ENCODE peak calls at places on chromosomes 13 and 19, in six cellular contexts. W is psoas muscle; I is ACHN; L is T1000; Q is GM12865; M is stimulated activated CD8-positive, alpha-beta memory T cell treated with anti-CD3 and anti-CD28 coated beads, Interleukin-15, amount 100 ng/mL, for 1 hour. J is an unnamed sample.

GRCh38 chr19:52936958-52937334 is 13.7 kb upstream of the ZNF888 start:
- DNase-seq in I (no peak), Q (no peak), W (no peak), M (no peak), L (no peak), J (peak)

GRCh38 chr13:44848956-44849748 is 140.1 kb downstream of the NUFIP1 start:
- DNase-seq in I (no peak), Q (no peak), W (no peak), L (no peak), M (no peak), J (no peak)

GRCh38 chr19:6216996-6217751 is 62.6 kb downstream of the MLLT1 start:
- DNase-seq in I (no peak), Q (no peak), L (no peak), W (no peak), M (no peak), J (peak)

GRCh38 chr19:48493718-48494515 is 17.7 kb downstream of the LMTK3 start:
- DNase-seq in W (no peak), L (no peak), M (no peak), I (no peak), Q (no peak), J (no peak)

GRCh38 chr13:24328145-24328544 is 18.8 kb downstream of the C1QTNF9 start:
- DNase-seq in I (no peak), M (no peak), Q (no peak), L (no peak), W (no peak), J (no peak)

GRCh38 chr19:31448221-31448657 is 99.0 kb upstream of the TSHZ3 start:
- DNase-seq in L (peak), M (no peak), W (peak), I (no peak), Q (no peak), J (peak)

GRCh38 chr19:4606921-4607678 is 32.2 kb upstream of the TNFAIP8L1 start:
- DNase-seq in Q (no peak), W (peak), L (no peak), I (no peak), M (no peak), J (peak)

GRCh38 chr19:8367327-8368001 is 3.5 kb downstream of the ANGPTL4 start:
- DNase-seq in I (peak), M (no peak), L (peak), Q (no peak), W (peak), J (peak)

GRCh38 chr19:19224150-19224851 is 12.5 kb downstream of the NCAN start:
- DNase-seq in M (no peak), L (no peak), W (no peak), I (no peak), Q (no peak), J (no peak)

GRCh38 chr13:111090169-111090568 is 24.9 kb upstream of the ARHGEF7 start:
- DNase-seq in W (no peak), L (no peak), M (no peak), Q (no peak), I (no peak), J (no peak)

GRCh38 chr19:40236026-40236355 is 9.5 kb upstream of the CCNP start:
- DNase-seq in I (no peak), L (no peak), M (no peak), Q (no peak), W (no peak), J (no peak)

GRCh38 chr13:108168929-108169328 is 46.4 kb downstream of the LIG4 start:
- DNase-seq in M (no peak), W (no peak), Q (no peak), L (no peak), I (no peak), J (no peak)

GRCh38 chr19:57267294-57267693 is 13.0 kb upstream of the ZNF460 start:
- DNase-seq in W (no peak), M (no peak), Q (no peak), L (no peak), I (no peak), J (no peak)

GRCh38 chr13:99386911-99387788 is 80.0 kb upstream of the GPR183 start:
- DNase-seq in I (peak), Q (peak), L (no peak), M (peak), W (peak), J (peak)

GRCh38 chr13:48560657-48561337 is 27.9 kb upstream of the RCBTB2 start:
- DNase-seq in Q (no peak), L (no peak), I (no peak), M (no peak), W (no peak), J (no peak)

GRCh38 chr19:16197622-16198362 is at the start of gene AP1M1:
- DNase-seq in M (peak), W (peak), L (peak), I (peak), Q (peak), J (peak)

GRCh38 chr13:31598990-31599389 is 140.3 kb upstream of the RXFP2 start:
- DNase-seq in W (no peak), I (no peak), M (no peak), L (no peak), Q (no peak), J (no peak)

GRCh38 chr19:47438793-47439220 is 19.5 kb upstream of the MEIS3 start:
- DNase-seq in W (no peak), M (no peak), I (no peak), L (no peak), Q (no peak), J (peak)

GRCh38 chr19:33905937-33906577 is 109.4 kb downstream of the KCTD15 start:
- DNase-seq in Q (peak), W (peak), I (no peak), M (no peak), L (no peak), J (no peak)

GRCh38 chr19:30780456-30780855 is 408.3 kb downstream of the ZNF536 start:
- DNase-seq in L (no peak), Q (no peak), W (no peak), M (no peak), I (no peak), J (no peak)

GRCh38 chr13:51785592-51786424 is 18.2 kb downstream of the DHRS12 start:
- DNase-seq in L (no peak), M (no peak), I (no peak), Q (no peak), W (peak), J (peak)

GRCh38 chr13:113417836-113418721 is 35.2 kb downstream of the ADPRHL1 start:
- DNase-seq in W (no peak), L (no peak), M (no peak), I (no peak), Q (no peak), J (no peak)

GRCh38 chr13:34372581-34372980 is 554.6 kb downstream of the RFC3 start:
- DNase-seq in M (no peak), W (no peak), L (no peak), Q (peak), I (no peak), J (no peak)

GRCh38 chr19:12913871-12914690 is 5.0 kb downstream of the SYCE2 start:
- DNase-seq in Q (no peak), L (no peak), I (no peak), M (no peak), W (no peak), J (peak)

GRCh38 chr13:93708323-93709075 is 481.9 kb downstream of the GPC6 start:
- DNase-seq in W (no peak), L (no peak), I (no peak), M (no peak), Q (no peak), J (no peak)

GRCh38 chr19:14138576-14139265 is 2.3 kb upstream of the ASF1B start:
- DNase-seq in M (no peak), L (no peak), Q (no peak), W (no peak), I (no peak), J (no peak)

GRCh38 chr19:10864538-10864899 is 6.8 kb upstream of the CARM1 start:
- DNase-seq in M (peak), I (peak), W (peak), L (peak), Q (peak), J (peak)

GRCh38 chr19:3857449-3858003 is 11.3 kb downstream of the ZFR2 start:
- DNase-seq in M (no peak), Q (peak), I (no peak), L (no peak), W (no peak), J (peak)

GRCh38 chr13:66618702-66619101 is 611.4 kb downstream of the PCDH9 start:
- DNase-seq in Q (no peak), M (no peak), I (peak), W (no peak), L (no peak), J (peak)